ENCODE peak calls at places on chromosomes 7 and 10, in seven cellular contexts. B is activated gamma-delta T cell; M is bronchial epithelial cell; W is HFFc6; N is stimulated activated CD8-positive, alpha-beta memory T cell treated with anti-CD3 and anti-CD28 coated beads, Interleukin-15, amount 100 ng/mL, for 1 hour; Y is nephron progenitor cell; H is NCI-H69. R is an unnamed sample.

GRCh38 chr7:132972745-132973144 is 109.1 kb downstream of the CHCHD3 start:
- DNase-seq in B (no peak), M (no peak), W (no peak), N (no peak), Y (no peak), H (no peak), R (no peak)

GRCh38 chr7:2072042-2072441 is 160.7 kb downstream of the MAD1L1 start:
- DNase-seq in B (no peak), M (no peak), W (no peak), N (no peak), Y (no peak), H (no peak), R (no peak)

GRCh38 chr10:115830260-115830970 is 442.6 kb downstream of the GFRA1 start:
- DNase-seq in B (no peak), M (no peak), W (peak), N (no peak), Y (no peak), H (no peak), R (peak)

GRCh38 chr7:124086843-124087242 is 54.0 kb upstream of the TMEM229A start:
- DNase-seq in B (no peak), M (no peak), W (no peak), N (no peak), Y (no peak), H (no peak), R (no peak)

GRCh38 chr7:51152801-51153200 is 163.8 kb downstream of the COBL start:
- DNase-seq in B (no peak), M (no peak), W (no peak), N (no peak), Y (no peak), H (no peak), R (no peak)

GRCh38 chr7:111312966-111313365 is 222.0 kb downstream of the LRRN3 start:
- DNase-seq in B (no peak), M (peak), W (peak), N (no peak), Y (no peak), H (peak), R (peak)

GRCh38 chr7:44305564-44306507 is 19.6 kb downstream of the CAMK2B start:
- DNase-seq in B (no peak), M (no peak), W (no peak), N (no peak), Y (no peak), H (no peak), R (peak)

GRCh38 chr10:101617102-101617823 is 29.1 kb downstream of the DPCD start:
- DNase-seq in B (no peak), M (no peak), W (no peak), N (no peak), Y (no peak), H (peak), R (no peak)

GRCh38 chr10:42987575-42987974 is 89.3 kb upstream of the RET start:
- DNase-seq in B (no peak), M (no peak), W (no peak), N (no peak), Y (no peak), H (no peak), R (no peak)

GRCh38 chr7:114854369-114854768 is 67.5 kb upstream of the MDFIC start:
- DNase-seq in B (no peak), M (peak), W (no peak), N (no peak), Y (no peak), H (peak), R (no peak)

GRCh38 chr10:69839696-69840345 is 38.1 kb downstream of the COL13A1 start:
- DNase-seq in B (no peak), M (no peak), W (peak), N (no peak), Y (no peak), H (no peak), R (peak)

GRCh38 chr10:106182542-106182941 is 982.0 kb downstream of the SORCS1 start:
- DNase-seq in B (no peak), M (peak), W (no peak), N (no peak), Y (no peak), H (peak), R (no peak)

GRCh38 chr7:119472398-119473038 is 800.5 kb upstream of the KCND2 start:
- DNase-seq in B (no peak), M (no peak), W (no peak), N (no peak), Y (peak), H (peak), R (no peak)

GRCh38 chr10:89352039-89352597 is 24.3 kb downstream of the IFIT3 start:
- DNase-seq in B (no peak), M (peak), W (peak), N (no peak), Y (no peak), H (no peak), R (peak)

GRCh38 chr10:72353963-72354355 is 760 bp downstream of the DNAJB12 start:
- DNase-seq in B (no peak), M (no peak), W (peak), N (no peak), Y (peak), H (no peak), R (peak)

GRCh38 chr7:33193308-33193864 is 64.0 kb downstream of the BBS9 start:
- DNase-seq in B (no peak), M (no peak), W (no peak), N (no peak), Y (no peak), H (no peak), R (no peak)

GRCh38 chr7:78226059-78226658 is 427.6 kb downstream of the PHTF2 start:
- DNase-seq in B (no peak), M (peak), W (peak), N (no peak), Y (peak), H (peak), R (peak)

GRCh38 chr7:125857606-125858005 is 928.0 kb upstream of the POT1 start:
- DNase-seq in B (no peak), M (peak), W (no peak), N (no peak), Y (no peak), H (no peak), R (no peak)

GRCh38 chr10:73734028-73734720 is 10.0 kb upstream of the SEC24C start:
- DNase-seq in B (no peak), M (no peak), W (no peak), N (no peak), Y (no peak), H (no peak), R (no peak)

GRCh38 chr7:2014391-2015241 is 218.1 kb downstream of the MAD1L1 start:
- DNase-seq in B (no peak), M (peak), W (no peak), N (no peak), Y (peak), H (no peak), R (no peak)